ENCODE peak calls at places on chromosome 11, in six cellular contexts. F is NT2/D1, I is adrenal gland, J is right atrium auricular region, K is A549, Z is spleen. Y is an unnamed sample.

GRCh38 chr11:66278396-66279091 is 569 bp downstream of the CNIH2 start:
- DNase-seq in J (no peak), I (no peak), Z (peak; percentile 77), F (no peak), K (no peak), Y (no peak)

GRCh38 chr11:10490398-10491232 is 35.6 kb downstream of the AMPD3 start:
- DNase-seq in J (peak; percentile 94), I (peak; percentile 93), F (no peak), Z (peak; percentile 76), K (peak; percentile 91), Y (peak; percentile 98)

GRCh38 chr11:7381937-7382336 is 103.4 kb upstream of the OLFML1 start:
- DNase-seq in Z (no peak), J (no peak), F (no peak), K (no peak), I (no peak), Y (no peak)

GRCh38 chr11:62544521-62545436 is 1.8 kb downstream of the AHNAK start:
- DNase-seq in Z (no peak), F (no peak), K (peak; percentile 49), I (no peak), J (no peak), Y (peak; percentile 39)

GRCh38 chr11:5923789-5924188 is 18.3 kb upstream of the OR56A3 start:
- DNase-seq in K (no peak), Z (no peak), J (no peak), I (no peak), F (no peak), Y (no peak)

GRCh38 chr11:47464479-47464878 is 15.5 kb upstream of the RAPSN start:
- DNase-seq in K (no peak), F (no peak), Z (peak; percentile 36), J (no peak), I (no peak), Y (no peak)

GRCh38 chr11:72629266-72629665 is 45.0 kb downstream of the PDE2A start:
- DNase-seq in K (no peak), Z (no peak), F (no peak), I (no peak), J (no peak), Y (peak; percentile 33)

GRCh38 chr11:2559527-2560311 is 114.9 kb downstream of the KCNQ1 start:
- DNase-seq in Z (peak; percentile 75), F (no peak), K (no peak), I (no peak), J (no peak), Y (no peak)

GRCh38 chr11:113578164-113578455 is 102.9 kb upstream of the DRD2 start:
- DNase-seq in K (no peak), F (no peak), J (no peak), I (no peak), Z (no peak), Y (no peak)

GRCh38 chr11:108882211-108882831 is 217.5 kb downstream of the DDX10 start:
- DNase-seq in F (no peak), Z (no peak), I (no peak), K (no peak), J (no peak), Y (no peak)

GRCh38 chr11:29019960-29020683 is 911.9 kb downstream of the METTL15 start:
- DNase-seq in F (no peak), J (no peak), K (peak; percentile 6), Z (no peak), I (no peak), Y (peak; percentile 14)

GRCh38 chr11:131246156-131246555 is 124.3 kb upstream of the NTM start:
- DNase-seq in J (no peak), F (no peak), Z (no peak), K (no peak), I (no peak), Y (no peak)

GRCh38 chr11:130122141-130122575 is 37.4 kb upstream of the ST14 start:
- DNase-seq in K (no peak), F (no peak), Z (no peak), J (no peak), I (no peak), Y (no peak)

GRCh38 chr11:2675540-2675939 is 24.3 kb downstream of the KCNQ1OT1 start:
- DNase-seq in I (peak; percentile 31), F (no peak), J (no peak), Z (peak; percentile 64), K (no peak), Y (no peak)

DNA sequence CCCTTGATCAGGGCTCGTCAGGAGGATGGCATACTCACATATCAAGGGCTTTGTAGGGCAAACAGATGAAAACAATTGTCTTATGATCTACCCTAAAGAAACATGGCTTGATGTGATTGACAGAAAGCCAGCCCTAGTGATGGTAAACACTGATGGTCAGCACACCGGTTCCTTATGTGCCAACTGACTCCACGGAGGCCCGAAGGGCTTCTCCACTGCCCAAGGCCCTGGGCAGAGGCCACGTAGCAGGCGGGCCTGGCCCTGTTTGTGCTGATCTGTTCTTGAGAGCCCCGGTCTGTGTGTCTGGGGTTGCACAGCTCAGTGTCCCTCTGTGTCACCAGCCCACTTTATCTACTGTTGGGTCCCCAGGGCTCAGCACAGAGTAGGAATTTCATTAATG is 115.2 kb downstream of the GRIK4 start:
- DNase-seq in F (no peak), J (no peak), I (no peak), Z (no peak), K (no peak), Y (no peak)
- H3K4me3 ChIP-seq in F (no peak overlapping the region), J (no peak overlapping the region), I (no peak overlapping the region), Z (no peak overlapping the region), K (no peak overlapping the region), Y (no peak overlapping the region)

DNA sequence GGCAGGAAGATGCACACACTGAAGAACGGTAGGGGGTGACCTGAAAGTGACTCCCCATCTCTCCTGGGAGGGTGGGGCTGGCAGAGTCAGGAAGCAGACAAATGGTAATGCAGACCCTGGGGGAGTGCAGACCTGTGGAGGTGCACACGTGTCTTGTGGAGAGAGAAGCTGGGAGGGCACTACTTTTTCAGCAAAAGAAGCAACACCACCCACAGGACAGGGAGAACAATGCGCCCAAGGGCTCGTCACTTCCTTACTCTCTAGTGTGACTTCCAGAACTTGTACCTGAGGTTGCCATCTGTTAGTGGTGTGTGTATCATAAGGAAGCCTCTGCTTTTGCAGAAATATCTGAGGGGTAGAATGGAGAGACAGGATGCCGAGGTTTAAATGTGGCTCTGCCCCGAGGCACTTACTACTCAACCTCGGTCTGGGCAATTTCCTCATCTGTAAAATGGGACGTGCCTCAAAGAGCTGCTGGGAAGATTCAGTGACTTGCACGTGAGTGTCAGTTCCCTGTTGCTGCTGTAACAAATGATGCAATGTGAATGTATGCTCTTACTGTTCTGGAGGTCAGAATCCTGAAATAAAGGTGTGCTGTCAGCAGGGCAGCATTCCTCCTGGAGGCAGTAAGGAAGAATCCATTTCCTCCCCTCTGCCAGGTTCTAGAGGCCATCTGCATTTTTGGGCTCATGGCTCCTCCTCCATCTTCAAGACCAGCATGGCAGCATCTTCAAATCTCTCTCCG is 323.4 kb downstream of the SHANK2 start:
- DNase-seq in K (no peak), I (no peak), F (no peak), J (no peak), Z (no peak), Y (no peak)
- H3K9me3 ChIP-seq in K (peaks cover 12% of the 10 kb centered on the region), I (no peaks in the 10 kb centered on the region), F (peaks cover 6% of the 10 kb centered on the region), J (peaks cover 7% of the 10 kb centered on the region), Z (peaks cover 10% of the 10 kb centered on the region), Y (no peaks in the 10 kb centered on the region)

GRCh38 chr11:117203069-117203407 is 3.9 kb downstream of the TAGLN start:
- DNase-seq in I (no peak), J (no peak), F (no peak), Z (no peak), K (no peak), Y (no peak)

GRCh38 chr11:117201906-117202305 is 2.7 kb downstream of the TAGLN start:
- DNase-seq in K (no peak), F (no peak), Z (no peak), I (no peak), J (no peak), Y (no peak)

GRCh38 chr11:117200813-117201515 is 1.8 kb downstream of the TAGLN start:
- DNase-seq in I (no peak), K (no peak), Z (no peak), J (no peak), F (no peak), Y (no peak)

GRCh38 chr11:117201516-117201866 is 2.3 kb downstream of the TAGLN start:
- DNase-seq in F (no peak), I (no peak), Z (no peak), K (no peak), J (no peak), Y (no peak)

DNA sequence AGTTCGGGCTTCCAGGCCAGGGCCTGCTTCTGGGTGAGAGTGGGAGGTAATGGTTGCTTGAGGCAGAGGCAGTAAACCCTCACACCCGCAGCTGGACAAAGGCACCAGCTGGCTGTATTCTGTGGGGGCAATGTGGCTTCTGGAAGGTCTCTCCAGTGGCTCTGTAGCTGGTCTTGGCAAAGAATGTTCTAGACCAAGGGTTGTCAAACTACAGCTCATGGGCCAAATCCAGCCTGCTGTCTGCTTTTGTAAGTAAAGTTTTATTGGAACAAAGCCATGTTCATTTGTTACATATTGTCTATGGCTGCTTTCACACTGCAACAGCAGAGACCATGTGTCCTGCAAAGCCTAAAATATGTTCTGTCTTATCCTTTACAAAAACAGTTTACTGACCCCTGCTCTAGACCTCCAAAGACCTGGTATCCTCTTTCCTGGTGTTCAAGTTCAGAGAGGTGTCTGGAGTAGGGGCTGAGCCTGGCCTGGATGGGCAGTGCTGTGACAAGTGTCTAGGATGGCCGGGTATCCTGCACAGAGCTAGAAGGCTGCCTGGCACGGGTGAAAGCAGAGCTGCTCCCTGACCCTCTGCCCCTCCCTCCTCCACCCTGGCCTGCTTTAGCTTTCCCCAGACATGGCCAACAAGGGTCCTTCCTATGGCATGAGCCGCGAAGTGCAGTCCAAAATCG is 3.4 kb downstream of the TAGLN start:
- DNase-seq in Z (no peak), F (no peak), J (no peak), K (no peak), I (no peak), Y (no peak)
- H3K4me3 ChIP-seq in Z (peak overlapping the region; percentile 41), F (no peak overlapping the region), J (peak overlapping the region; percentile 62), K (no peak overlapping the region), I (peak overlapping the region; percentile 47), Y (no peak overlapping the region)

DNA sequence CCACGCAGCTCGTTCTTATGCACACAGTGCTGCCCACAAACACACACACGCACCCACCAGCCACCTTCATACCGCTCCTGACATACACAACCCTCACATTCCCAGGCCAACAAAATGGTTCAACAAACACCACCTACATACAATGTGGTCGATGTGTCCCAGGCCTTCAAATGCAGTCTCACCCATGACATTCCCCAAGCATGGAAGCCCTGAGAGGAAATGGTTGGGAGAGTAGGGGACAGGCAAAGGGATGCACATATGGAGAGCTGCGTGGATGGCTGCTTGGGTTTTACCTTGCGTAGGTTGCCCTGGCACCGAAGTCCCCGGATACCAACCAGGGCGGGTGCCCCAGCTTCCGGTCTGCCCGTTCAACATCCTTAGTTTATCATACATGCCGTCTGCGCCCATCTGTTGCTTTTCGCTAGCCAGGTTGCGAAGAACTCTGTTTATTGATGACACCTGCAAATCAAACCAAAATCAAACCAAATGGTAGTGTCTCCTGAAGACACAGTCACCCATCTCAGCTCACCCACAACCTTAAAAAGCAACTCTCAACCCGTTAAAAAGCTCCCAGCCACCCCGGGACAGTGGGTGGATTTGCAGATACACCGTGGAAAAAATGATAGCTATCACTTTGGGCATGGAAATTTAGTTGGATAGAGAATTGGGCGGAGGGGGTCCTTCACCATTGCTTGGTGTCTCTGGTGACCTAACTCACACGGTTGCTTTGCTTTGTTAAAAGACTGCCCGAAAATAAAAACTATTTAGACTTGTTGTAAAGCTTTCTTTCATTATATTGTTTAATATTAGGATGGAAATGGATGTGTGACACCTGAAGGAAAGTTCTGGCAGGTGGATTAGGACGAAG is 10.5 kb downstream of the PAX6 start:
- DNase-seq in F (no peak), J (peak; percentile 46), Z (no peak), I (no peak), K (no peak), Y (no peak)
- H3K9me3 ChIP-seq in F (no peaks in the 10 kb centered on the region), J (no peaks in the 10 kb centered on the region), Z (no peaks in the 10 kb centered on the region), I (no peaks in the 10 kb centered on the region), K (no peaks in the 10 kb centered on the region), Y (no peaks in the 10 kb centered on the region)